ENCODE peak calls at places on chromosome 15, in four cellular contexts. X is mammary epithelial cell, Z is psoas muscle, K is Peyer's patch. C is an unnamed sample.

GRCh38 chr15:59410448-59410896 is 27.5 kb upstream of the FAM81A start:
- DNase-seq in X (no peak), Z (no peak), K (no peak), C (peak)

GRCh38 chr15:92079047-92079446 is 225.5 kb downstream of the SLCO3A1 start:
- DNase-seq in X (no peak), Z (no peak), K (no peak), C (peak)

GRCh38 chr15:74790080-74790916 is 8.4 kb downstream of the CSK start:
- DNase-seq in X (no peak), Z (peak), K (no peak), C (no peak)

GRCh38 chr15:58378241-58379085 is 53.3 kb upstream of the LIPC start:
- DNase-seq in X (no peak), Z (no peak), K (no peak), C (no peak)

GRCh38 chr15:65660927-65661326 is 39.2 kb downstream of the SLC24A1 start:
- DNase-seq in X (peak), Z (no peak), K (no peak), C (no peak)

GRCh38 chr15:55917881-55918296 is 75.5 kb downstream of the NEDD4 start:
- DNase-seq in X (peak), Z (no peak), K (no peak), C (peak)

GRCh38 chr15:48273047-48273446 is 58.2 kb upstream of the DUT start:
- DNase-seq in X (no peak), Z (no peak), K (no peak), C (no peak)

GRCh38 chr15:87672309-87672897 is 584.1 kb downstream of the NTRK3 start:
- DNase-seq in X (peak), Z (no peak), K (no peak), C (no peak)

GRCh38 chr15:52493968-52494367 is 34.7 kb downstream of the MYO5A start:
- DNase-seq in X (no peak), Z (no peak), K (no peak), C (no peak)

GRCh38 chr15:67501177-67501835 is 19.6 kb upstream of the C15orf61 start:
- DNase-seq in X (peak), Z (no peak), K (no peak), C (peak)

GRCh38 chr15:82297546-82297945 is 34.9 kb downstream of the SAXO2 start:
- DNase-seq in X (no peak), Z (no peak), K (no peak), C (no peak)

GRCh38 chr15:86773766-86774165 is 694.1 kb downstream of the AGBL1 start:
- DNase-seq in X (no peak), Z (no peak), K (no peak), C (no peak)

GRCh38 chr15:45776772-45777171 is 141.9 kb downstream of the SQOR start:
- DNase-seq in X (no peak), Z (no peak), K (no peak), C (no peak)

GRCh38 chr15:67038721-67039120 is 26.7 kb upstream of the SMAD3 start:
- DNase-seq in X (no peak), Z (no peak), K (no peak), C (no peak)

GRCh38 chr15:98754283-98755022 is 106.1 kb downstream of the IGF1R start:
- DNase-seq in X (peak), Z (no peak), K (no peak), C (no peak)

GRCh38 chr15:60568301-60568742 is 89.4 kb upstream of the ICE2 start:
- DNase-seq in X (no peak), Z (no peak), K (no peak), C (no peak)
- H3K4me3 ChIP-seq in X (no peak), Z (no peak), K (no peak), C (no peak)

DNA sequence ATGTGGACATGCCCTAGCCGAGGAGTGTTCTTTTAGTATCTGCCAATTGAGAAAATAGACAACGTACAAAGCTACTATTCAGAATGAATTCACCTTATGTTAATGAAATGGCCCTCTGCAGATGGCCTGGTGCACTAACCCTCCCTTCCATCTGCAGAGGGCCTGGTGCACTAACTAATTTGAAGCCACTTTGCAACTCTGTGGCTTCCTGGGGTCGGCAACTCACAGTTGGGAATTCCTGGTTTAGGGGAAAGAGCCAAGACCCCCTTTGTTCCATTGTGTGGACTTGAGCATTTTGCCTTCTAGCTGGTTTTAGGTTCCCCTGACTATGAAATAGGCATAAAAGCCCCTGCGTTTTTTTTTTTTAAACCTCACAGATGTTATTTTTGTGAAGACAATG is 204.3 kb upstream of the UBE3A start:
- DNase-seq in X (no peak), Z (no peak), K (no peak), C (no peak)
- H3K4me3 ChIP-seq in X (no peak), Z (no peak), K (no peak), C (no peak)

GRCh38 chr15:80252281-80252619 is 237 bp upstream of the CTXND1 start:
- DNase-seq in X (no peak), Z (no peak), K (no peak), C (no peak)
- H3K4me3 ChIP-seq in X (peak), Z (peak), K (peak), C (no peak)

GRCh38 chr15:23629234-23629805 is 18.3 kb downstream of the MAGEL2 start:
- DNase-seq in X (no peak), Z (no peak), K (no peak), C (peak)
- H3K4me3 ChIP-seq in X (no peak), Z (no peak), K (no peak), C (no peak)

DNA sequence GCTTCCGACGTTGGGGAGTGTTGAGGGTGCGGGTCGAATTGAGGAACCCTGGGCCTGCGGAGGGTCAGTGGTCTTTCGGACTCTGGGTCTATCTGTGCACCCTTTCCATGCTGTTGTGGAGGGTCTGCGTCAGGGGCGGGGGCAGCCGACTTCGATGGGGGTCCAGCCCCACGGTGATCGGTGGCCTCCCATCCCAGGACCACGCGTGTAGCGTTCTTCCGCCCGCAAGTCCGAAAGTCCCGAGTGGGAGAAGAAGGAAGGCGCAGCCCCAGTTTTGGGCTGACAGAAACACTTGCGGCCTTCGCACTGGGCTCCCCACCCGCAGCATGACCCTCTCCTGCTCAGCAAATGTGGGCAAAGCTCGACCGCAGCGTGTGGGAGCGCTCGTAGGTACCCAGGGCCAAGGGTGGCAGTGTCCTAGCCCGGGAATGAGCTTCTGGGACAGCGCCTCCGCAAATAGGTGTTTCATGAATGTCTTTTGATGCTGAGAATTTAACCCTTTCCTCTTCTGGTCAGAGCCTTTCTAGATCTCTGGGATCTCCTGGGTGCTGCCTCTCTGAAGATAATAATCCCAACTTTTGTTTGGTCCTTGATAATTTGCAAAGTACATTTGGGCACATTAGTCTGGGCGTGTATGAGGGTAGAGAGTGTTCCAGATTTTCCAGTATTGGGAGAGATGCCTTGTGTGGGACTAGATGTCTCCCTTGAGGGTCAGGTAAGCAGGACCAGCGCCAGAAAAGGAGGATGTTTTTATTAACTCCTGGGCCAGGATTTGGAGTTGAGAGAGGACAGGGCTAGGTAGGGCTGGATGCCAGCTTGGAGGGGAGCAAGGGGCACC is 2.3 kb upstream of the DLL4 start:
- DNase-seq in X (no peak), Z (no peak), K (peak), C (no peak)
- H3K4me3 ChIP-seq in X (no peak), Z (no peak), K (peak), C (no peak)

GRCh38 chr15:38453971-38454686 is at the start of gene FAM98B:
- DNase-seq in X (peak), Z (peak), K (peak), C (peak)
- H3K4me3 ChIP-seq in X (peak), Z (peak), K (peak), C (peak)

GRCh38 chr15:63491116-63491817 is 13.1 kb upstream of the USP3 start:
- DNase-seq in X (no peak), Z (no peak), K (no peak), C (no peak)
- H3K4me3 ChIP-seq in X (no peak), Z (no peak), K (no peak), C (no peak)

GRCh38 chr15:84761534-84762190 is 13.3 kb downstream of the ZNF592 start:
- DNase-seq in X (no peak), Z (no peak), K (no peak), C (peak)
- H3K4me3 ChIP-seq in X (no peak), Z (no peak), K (no peak), C (no peak)

GRCh38 chr15:97521390-97521789 is 439.1 kb upstream of the ARRDC4 start:
- DNase-seq in X (no peak), Z (no peak), K (no peak), C (no peak)

GRCh38 chr15:97525809-97526208 is 434.7 kb upstream of the ARRDC4 start:
- DNase-seq in X (peak), Z (no peak), K (no peak), C (no peak)

GRCh38 chr15:97522362-97522761 is 438.1 kb upstream of the ARRDC4 start:
- DNase-seq in X (no peak), Z (peak), K (no peak), C (no peak)

GRCh38 chr15:97520689-97521088 is 439.8 kb upstream of the ARRDC4 start:
- DNase-seq in X (no peak), Z (no peak), K (no peak), C (no peak)

GRCh38 chr15:97521894-97522293 is 438.6 kb upstream of the ARRDC4 start:
- DNase-seq in X (no peak), Z (peak), K (no peak), C (no peak)
- H3K4me3 ChIP-seq in X (no peak), Z (peak), K (no peak), C (no peak)

DNA sequence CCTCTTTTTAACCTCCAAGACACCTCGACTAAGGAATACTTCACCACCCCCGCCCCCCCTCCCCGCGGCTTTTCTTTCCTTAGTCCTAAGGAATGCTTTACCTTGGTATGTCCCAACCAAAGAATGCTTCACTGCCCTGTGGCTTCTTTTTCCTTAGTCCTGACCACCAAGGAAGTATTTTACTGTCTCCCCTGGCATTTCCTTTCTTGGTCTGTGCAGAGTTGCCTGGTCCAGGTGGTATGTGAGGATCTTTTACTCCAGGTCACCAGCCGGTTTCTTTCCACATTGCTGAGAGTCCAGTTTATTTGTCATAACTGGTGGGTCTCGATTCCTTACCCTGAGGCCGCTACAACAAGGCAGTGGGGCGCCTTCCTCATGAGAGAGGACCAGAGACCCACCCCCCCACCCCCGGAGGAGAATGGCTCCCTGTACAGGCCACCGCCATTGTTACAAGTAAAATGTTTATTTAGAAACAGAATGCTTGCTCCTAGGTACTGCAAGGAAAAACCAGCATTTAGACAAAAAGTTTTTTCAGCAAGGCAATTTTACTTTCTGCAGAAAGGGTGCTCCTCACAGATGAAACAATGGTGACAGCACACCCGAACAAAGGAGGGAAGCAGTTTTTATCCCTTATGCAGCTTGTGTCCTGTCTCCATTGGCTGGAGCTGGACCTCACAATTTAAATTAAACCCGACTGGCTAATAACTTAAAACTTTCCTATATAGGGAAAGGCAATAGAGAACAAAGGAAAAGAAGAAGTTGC is 23.1 kb upstream of the MTHFS start:
- DNase-seq in X (no peak), Z (no peak), K (no peak), C (no peak)
- H3K4me3 ChIP-seq in X (no peak), Z (no peak), K (no peak), C (no peak)

C was measured in Jurkat, Clone E6-1.